ENCODE peak calls at places on chromosomes 13 and 19, in six cellular contexts. T is prostate gland, L is mucosa of descending colon, Z is AG09309, B is SK-N-SH, Q is ovary. H is an unnamed sample.

GRCh38 chr13:49495783-49496762 is at the start of gene PHF11:
- DNase-seq in Z (no peak), T (peak), L (peak), Q (peak), B (peak), H (peak)

GRCh38 chr19:9008667-9009066 is 1.5 kb downstream of the MUC16 start:
- DNase-seq in Q (no peak), Z (no peak), B (no peak), L (no peak), T (no peak), H (no peak)

GRCh38 chr19:40251991-40252390 is 25.5 kb upstream of the CCNP start:
- DNase-seq in B (no peak), L (no peak), Z (no peak), Q (no peak), T (no peak), H (no peak)

GRCh38 chr19:7778081-7778480 is 15.0 kb downstream of the CLEC4M start:
- DNase-seq in L (no peak), Z (no peak), T (no peak), B (no peak), Q (no peak), H (no peak)

GRCh38 chr13:106383791-106384190 is 151.7 kb downstream of the EFNB2 start:
- DNase-seq in Z (no peak), T (no peak), L (no peak), Q (no peak), B (no peak), H (no peak)

GRCh38 chr19:58544591-58545285 is 874 bp downstream of the TRIM28 start:
- DNase-seq in Z (no peak), L (peak), B (peak), Q (no peak), T (no peak), H (peak)

GRCh38 chr13:82803341-82803740 is 1078.9 kb downstream of the SLITRK1 start:
- DNase-seq in T (no peak), B (no peak), Z (no peak), L (no peak), Q (no peak), H (no peak)

GRCh38 chr19:679418-680286 is 3.5 kb downstream of the FSTL3 start:
- DNase-seq in T (no peak), Z (peak), B (peak), L (peak), Q (peak), H (peak)

GRCh38 chr13:32904271-32904670 is 112.0 kb upstream of the KL start:
- DNase-seq in Q (no peak), Z (no peak), B (no peak), T (no peak), L (no peak), H (no peak)

GRCh38 chr13:73984949-73985691 is 149.1 kb downstream of the KLF12 start:
- DNase-seq in T (no peak), Q (no peak), L (no peak), B (no peak), Z (no peak), H (peak)

GRCh38 chr19:50476943-50477264 is 256 bp upstream of the GARIN5A start:
- DNase-seq in L (no peak), Z (no peak), Q (no peak), B (no peak), T (no peak), H (no peak)

GRCh38 chr19:48413879-48414623 is 20.6 kb downstream of the GRIN2D start:
- DNase-seq in Z (no peak), Q (no peak), B (no peak), L (peak), T (no peak), H (no peak)

GRCh38 chr19:38042132-38042531 is 135.1 kb downstream of the SIPA1L3 start:
- DNase-seq in L (no peak), T (no peak), Z (no peak), Q (no peak), B (no peak), H (no peak)

GRCh38 chr13:61045197-61045596 is 370.5 kb downstream of the PCDH20 start:
- DNase-seq in Z (no peak), L (no peak), B (no peak), Q (no peak), T (no peak), H (no peak)

GRCh38 chr13:59301166-59301551 is 862.6 kb downstream of the DIAPH3 start:
- DNase-seq in Q (no peak), T (no peak), Z (no peak), L (no peak), B (no peak), H (no peak)

GRCh38 chr19:5877869-5878268 is 7.5 kb upstream of the FUT5 start:
- DNase-seq in Z (no peak), T (no peak), L (no peak), Q (no peak), B (no peak), H (no peak)

GRCh38 chr19:46994141-46994686 is 25.4 kb upstream of the NPAS1 start:
- DNase-seq in L (no peak), B (no peak), Z (no peak), Q (no peak), T (no peak), H (no peak)

GRCh38 chr13:110150384-110151091 is 156.4 kb downstream of the COL4A1 start:
- DNase-seq in T (no peak), Z (no peak), B (no peak), L (no peak), Q (no peak), H (no peak)

GRCh38 chr19:4115818-4116385 is 8.0 kb downstream of the MAP2K2 start:
- DNase-seq in B (peak), Q (no peak), Z (no peak), T (no peak), L (no peak), H (peak)

GRCh38 chr19:40253611-40254092 is 27.2 kb upstream of the CCNP start:
- DNase-seq in T (peak), B (no peak), L (no peak), Q (no peak), Z (no peak), H (no peak)

GRCh38 chr19:55091955-55092354 is 16.3 kb downstream of the EPS8L1 start:
- DNase-seq in B (peak), Z (no peak), T (no peak), L (no peak), Q (no peak), H (no peak)

GRCh38 chr13:77863037-77863630 is 55.5 kb downstream of the EDNRB start:
- DNase-seq in Z (no peak), L (no peak), Q (no peak), B (no peak), T (no peak), H (no peak)

GRCh38 chr19:32829345-32829896 is 40.1 kb downstream of the SLC7A9 start:
- DNase-seq in B (no peak), Q (no peak), Z (no peak), L (no peak), T (no peak), H (no peak)

GRCh38 chr13:30648522-30649012 is 30.8 kb downstream of the USPL1 start:
- DNase-seq in B (no peak), Q (no peak), Z (no peak), T (no peak), L (no peak), H (no peak)

GRCh38 chr19:6564393-6564792 is 26.6 kb downstream of the CD70 start:
- DNase-seq in T (no peak), L (no peak), B (no peak), Z (no peak), Q (no peak), H (peak)

DNA sequence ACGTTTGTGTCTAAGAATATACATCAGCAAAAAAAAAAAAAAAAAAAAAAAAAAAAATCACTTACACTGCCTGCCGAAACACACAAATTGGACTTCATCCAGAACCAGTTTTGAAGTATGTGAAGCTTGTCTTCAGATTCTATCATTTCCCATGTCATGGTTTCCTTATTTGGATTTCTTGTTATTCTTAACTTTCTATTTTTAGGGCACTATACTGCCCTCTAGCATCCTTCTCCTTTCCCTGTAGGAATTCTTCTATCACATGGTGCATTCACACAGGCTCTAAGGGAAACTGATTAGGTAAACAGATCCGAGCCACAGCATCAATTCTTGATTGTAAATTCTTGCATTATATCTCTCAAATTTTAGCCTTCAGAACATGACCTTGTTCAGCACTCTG is 1507.5 kb downstream of the OLFM4 start:
- DNase-seq in Z (no peak), T (no peak), L (no peak), Q (no peak), B (peak), H (no peak)
- TF ChIP-seq CTCF in Z (no peak), T (no peak), L (no peak), Q (no peak), B (peak), H (no peak)

GRCh38 chr19:35797663-35798062 is 15.0 kb downstream of the PRODH2 start:
- DNase-seq in Q (no peak), B (no peak), Z (no peak), T (no peak), L (no peak), H (peak)
- TF ChIP-seq CTCF in Q (no peak), B (no peak), Z (no peak), T (no peak), L (no peak), H (no peak)

GRCh38 chr19:56191711-56192110 is 5.9 kb downstream of the ZSCAN5B start:
- DNase-seq in L (no peak), Z (no peak), Q (no peak), B (no peak), T (no peak), H (no peak)

GRCh38 chr19:56193981-56194380 is 3.6 kb downstream of the ZSCAN5B start:
- DNase-seq in T (no peak), Z (no peak), B (no peak), Q (no peak), L (no peak), H (no peak)

GRCh38 chr19:56189785-56190184 is 7.8 kb downstream of the ZSCAN5B start:
- DNase-seq in B (no peak), L (no peak), T (no peak), Q (no peak), Z (no peak), H (no peak)

DNA sequence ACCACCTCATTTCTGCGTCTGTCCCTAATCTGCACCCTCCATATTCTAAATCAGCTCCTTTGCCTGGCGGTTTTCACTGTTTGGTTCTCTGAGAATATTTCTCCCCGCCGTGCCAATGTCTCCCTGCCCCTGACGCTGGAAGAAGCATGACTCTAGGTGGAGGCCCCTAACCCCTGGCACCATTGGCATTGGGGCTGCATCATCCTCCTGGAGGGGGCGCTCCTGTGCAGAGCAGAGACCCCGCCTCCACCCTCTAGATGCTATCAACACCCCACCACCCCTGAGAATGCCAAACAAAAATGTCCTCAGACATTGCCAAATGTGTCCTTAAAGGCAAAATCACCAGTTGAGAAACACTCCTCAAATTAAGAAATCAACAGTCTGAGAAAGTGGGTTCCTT is 6.5 kb downstream of the ZSCAN5B start:
- DNase-seq in L (no peak), Z (no peak), Q (no peak), T (no peak), B (no peak), H (no peak)
- TF ChIP-seq CTCF in L (no peak), Z (no peak), Q (no peak), T (no peak), B (no peak), H (no peak)

GRCh38 chr19:10565567-10566407 is at the start of gene KRI1:
- DNase-seq in L (peak), Z (peak), T (peak), B (peak), Q (peak), H (peak)
- TF ChIP-seq CTCF in L (peak), Z (no peak), T (peak), B (no peak), Q (peak), H (peak)

GRCh38 chr13:66543780-66544179 is 686.4 kb downstream of the PCDH9 start:
- DNase-seq in Q (no peak), L (no peak), B (no peak), T (no peak), Z (no peak), H (no peak)
- TF ChIP-seq CTCF in Q (no peak), L (no peak), B (no peak), T (no peak), Z (no peak), H (no peak)

GRCh38 chr13:44052843-44053607 is 173.3 kb downstream of the LACC1 start:
- DNase-seq in L (no peak), B (no peak), Q (peak), T (no peak), Z (peak), H (no peak)
- TF ChIP-seq CTCF in L (no peak), B (no peak), Q (no peak), T (no peak), Z (no peak), H (no peak)